ENCODE peak calls at places on chromosomes 2 and 18, in eight cellular contexts. One of them, this sample, is unnamed.
A peak's percentile ranks its signal among the peaks of the same experiment; 100 is the strongest.

GRCh38 chr18:61419763-61420162 is 86.5 kb downstream of the CDH20 start:
- DNase-seq in left cardiac atrium: no peak
- DNase-seq in T follicular helper cell: no peak
- DNase-seq in lower leg skin: no peak
- DNase-seq in HCT116: no peak
- DNase-seq in NCI-H1694: no peak
- DNase-seq in ovary: no peak
- DNase-seq in NCI-H510A treated with DMSO at 0.1 percent for 48 hours: no peak
- DNase-seq in this sample: no peak

GRCh38 chr2:24850944-24851343 is 57.7 kb downstream of the CENPO start:
- DNase-seq in HCT116: no peak
- DNase-seq in NCI-H1694: no peak
- DNase-seq in T follicular helper cell: no peak
- DNase-seq in NCI-H510A treated with DMSO at 0.1 percent for 48 hours: no peak
- DNase-seq in left cardiac atrium: no peak
- DNase-seq in ovary: peak; percentile 79
- DNase-seq in lower leg skin: no peak
- DNase-seq in this sample: no peak

GRCh38 chr2:38092196-38092902 is 16.4 kb upstream of the CYP1B1 start:
- DNase-seq in lower leg skin: peak; percentile 91
- DNase-seq in NCI-H510A treated with DMSO at 0.1 percent for 48 hours: no peak
- DNase-seq in ovary: peak; percentile 70
- DNase-seq in left cardiac atrium: peak; percentile 60
- DNase-seq in NCI-H1694: no peak
- DNase-seq in HCT116: no peak
- DNase-seq in T follicular helper cell: no peak
- DNase-seq in this sample: peak; percentile 85

GRCh38 chr18:79905389-79905911 is 46.0 kb downstream of the SLC66A2 start:
- DNase-seq in NCI-H1694: no peak
- DNase-seq in T follicular helper cell: no peak
- DNase-seq in ovary: no peak
- DNase-seq in NCI-H510A treated with DMSO at 0.1 percent for 48 hours: no peak
- DNase-seq in left cardiac atrium: peak; percentile 60
- DNase-seq in HCT116: no peak
- DNase-seq in lower leg skin: peak; percentile 58
- DNase-seq in this sample: no peak

GRCh38 chr18:13849791-13850190 is 25.8 kb downstream of the MC5R start:
- DNase-seq in NCI-H510A treated with DMSO at 0.1 percent for 48 hours: no peak
- DNase-seq in lower leg skin: no peak
- DNase-seq in NCI-H1694: no peak
- DNase-seq in ovary: no peak
- DNase-seq in left cardiac atrium: no peak
- DNase-seq in T follicular helper cell: no peak
- DNase-seq in HCT116: no peak
- DNase-seq in this sample: no peak

GRCh38 chr2:157328133-157328532 is 2.5 kb upstream of the ERMN start:
- DNase-seq in left cardiac atrium: no peak
- DNase-seq in NCI-H510A treated with DMSO at 0.1 percent for 48 hours: no peak
- DNase-seq in HCT116: no peak
- DNase-seq in NCI-H1694: no peak
- DNase-seq in T follicular helper cell: no peak
- DNase-seq in lower leg skin: no peak
- DNase-seq in ovary: no peak
- DNase-seq in this sample: no peak

GRCh38 chr18:50128506-50129271 is 66.3 kb downstream of the MYO5B start:
- DNase-seq in ovary: no peak
- DNase-seq in lower leg skin: no peak
- DNase-seq in NCI-H510A treated with DMSO at 0.1 percent for 48 hours: peak; percentile 11
- DNase-seq in left cardiac atrium: no peak
- DNase-seq in HCT116: no peak
- DNase-seq in T follicular helper cell: no peak
- DNase-seq in NCI-H1694: no peak
- DNase-seq in this sample: no peak

GRCh38 chr2:142914507-142915313 is 37.2 kb downstream of the KYNU start:
- DNase-seq in NCI-H1694: no peak
- DNase-seq in NCI-H510A treated with DMSO at 0.1 percent for 48 hours: no peak
- DNase-seq in HCT116: no peak
- DNase-seq in T follicular helper cell: no peak
- DNase-seq in left cardiac atrium: no peak
- DNase-seq in lower leg skin: no peak
- DNase-seq in ovary: no peak
- DNase-seq in this sample: no peak

GRCh38 chr2:134736167-134736885 is 17.5 kb upstream of the TMEM163 start:
- DNase-seq in T follicular helper cell: no peak
- DNase-seq in NCI-H510A treated with DMSO at 0.1 percent for 48 hours: no peak
- DNase-seq in NCI-H1694: no peak
- DNase-seq in HCT116: peak; percentile 3
- DNase-seq in lower leg skin: no peak
- DNase-seq in ovary: no peak
- DNase-seq in left cardiac atrium: no peak
- DNase-seq in this sample: no peak

GRCh38 chr2:207766697-207767460 is 2.8 kb downstream of the FZD5 start:
- DNase-seq in HCT116: no peak
- DNase-seq in T follicular helper cell: no peak
- DNase-seq in NCI-H510A treated with DMSO at 0.1 percent for 48 hours: no peak
- DNase-seq in ovary: no peak
- DNase-seq in left cardiac atrium: peak; percentile 24
- DNase-seq in NCI-H1694: no peak
- DNase-seq in lower leg skin: no peak
- DNase-seq in this sample: no peak

GRCh38 chr2:233740875-233741274 is 12.0 kb downstream of the UGT1A3 start:
- DNase-seq in lower leg skin: no peak
- DNase-seq in NCI-H1694: no peak
- DNase-seq in HCT116: no peak
- DNase-seq in ovary: no peak
- DNase-seq in T follicular helper cell: no peak
- DNase-seq in NCI-H510A treated with DMSO at 0.1 percent for 48 hours: no peak
- DNase-seq in left cardiac atrium: no peak
- DNase-seq in this sample: no peak

GRCh38 chr2:29247336-29247914 is 132.2 kb downstream of the CLIP4 start:
- DNase-seq in T follicular helper cell: no peak
- DNase-seq in ovary: no peak
- DNase-seq in left cardiac atrium: no peak
- DNase-seq in lower leg skin: no peak
- DNase-seq in NCI-H510A treated with DMSO at 0.1 percent for 48 hours: no peak
- DNase-seq in HCT116: no peak
- DNase-seq in NCI-H1694: no peak
- DNase-seq in this sample: no peak

This sample was measured in uterus.